ENCODE peak calls at places on chromosomes 11 and 22, in nine cellular contexts. X, I, B, A, E, U, R, Z and W are unnamed samples.

GRCh38 chr11:1670928-1671371 is 26.0 kb upstream of the KRTAP5-6 start:
- DNase-seq in X (no peak), I (peak), B (no peak), A (no peak), E (no peak), U (no peak), R (no peak), Z (no peak), W (no peak)

GRCh38 chr11:25319068-25319467 is 822.2 kb downstream of the LUZP2 start:
- DNase-seq in X (no peak), I (no peak), B (no peak), A (no peak), E (no peak), U (no peak), R (no peak), Z (no peak), W (no peak)

GRCh38 chr22:17672417-17672991 is 33.9 kb downstream of the BCL2L13 start:
- DNase-seq in X (no peak), I (no peak), B (no peak), A (no peak), E (no peak), U (no peak), R (no peak), Z (no peak), W (no peak)

GRCh38 chr22:32364210-32364609 is 6.5 kb downstream of the RFPL3 start:
- DNase-seq in X (no peak), I (no peak), B (no peak), A (no peak), E (no peak), U (no peak), R (no peak), Z (no peak), W (no peak)

GRCh38 chr11:70210051-70210501 is 7.0 kb downstream of the FADD start:
- DNase-seq in X (peak), I (no peak), B (no peak), A (no peak), E (no peak), U (no peak), R (no peak), Z (no peak), W (no peak)

GRCh38 chr11:84419576-84419975 is 1133.4 kb upstream of the CCDC90B start:
- DNase-seq in X (no peak), I (no peak), B (no peak), A (no peak), E (no peak), U (no peak), R (no peak), Z (no peak), W (no peak)

GRCh38 chr11:35593143-35593542 is 25.1 kb upstream of the FJX1 start:
- DNase-seq in X (no peak), I (no peak), B (no peak), A (no peak), E (no peak), U (no peak), R (no peak), Z (no peak), W (peak)

GRCh38 chr22:41364955-41365354 is 16.8 kb upstream of the TEF start:
- DNase-seq in X (no peak), I (no peak), B (no peak), A (no peak), E (no peak), U (no peak), R (no peak), Z (peak), W (no peak)

GRCh38 chr11:115005663-115006062 is 327.3 kb downstream of the NXPE2 start:
- DNase-seq in X (no peak), I (no peak), B (no peak), A (no peak), E (no peak), U (no peak), R (no peak), Z (no peak), W (no peak)

GRCh38 chr11:3195251-3196160 is 23.1 kb downstream of the MRGPRG start:
- DNase-seq in X (peak), I (peak), B (no peak), A (peak), E (no peak), U (no peak), R (peak), Z (no peak), W (no peak)

GRCh38 chr11:62449451-62449851 is 30.6 kb downstream of the SCGB1A1 start:
- DNase-seq in X (no peak), I (no peak), B (peak), A (no peak), E (peak), U (peak), R (no peak), Z (peak), W (peak)

GRCh38 chr22:24867327-24868022 is 61.5 kb downstream of the SGSM1 start:
- DNase-seq in X (no peak), I (no peak), B (no peak), A (no peak), E (no peak), U (no peak), R (no peak), Z (no peak), W (no peak)

GRCh38 chr22:48993655-48994054 is 834.0 kb downstream of the BRD1 start:
- DNase-seq in X (no peak), I (no peak), B (no peak), A (no peak), E (no peak), U (no peak), R (no peak), Z (no peak), W (no peak)

GRCh38 chr22:48338793-48339705 is 1488.6 kb downstream of the BRD1 start:
- DNase-seq in X (peak), I (peak), B (no peak), A (no peak), E (no peak), U (no peak), R (no peak), Z (no peak), W (no peak)

GRCh38 chr11:69129647-69130046 is 26.1 kb upstream of the SMIM38 start:
- DNase-seq in X (peak), I (peak), B (no peak), A (no peak), E (no peak), U (no peak), R (no peak), Z (no peak), W (no peak)

GRCh38 chr22:44859641-44860040 is 107.3 kb downstream of the ARHGAP8 start:
- DNase-seq in X (no peak), I (peak), B (no peak), A (no peak), E (no peak), U (no peak), R (no peak), Z (no peak), W (no peak)

GRCh38 chr11:30143098-30143705 is 87.6 kb upstream of the FSHB start:
- DNase-seq in X (no peak), I (no peak), B (no peak), A (peak), E (peak), U (no peak), R (peak), Z (no peak), W (no peak)

GRCh38 chr11:129425214-129425613 is 49.6 kb downstream of the BARX2 start:
- DNase-seq in X (no peak), I (no peak), B (no peak), A (no peak), E (no peak), U (no peak), R (no peak), Z (no peak), W (no peak)

GRCh38 chr11:94305146-94305545 is 766 bp downstream of the IZUMO1R start:
- DNase-seq in X (no peak), I (no peak), B (no peak), A (no peak), E (no peak), U (no peak), R (no peak), Z (no peak), W (no peak)

GRCh38 chr11:40292636-40293585 is 1166.5 kb downstream of the LRRC4C start:
- DNase-seq in X (no peak), I (no peak), B (no peak), A (no peak), E (peak), U (no peak), R (no peak), Z (no peak), W (no peak)

GRCh38 chr11:2524446-2525165 is 79.8 kb downstream of the KCNQ1 start:
- DNase-seq in X (peak), I (peak), B (no peak), A (no peak), E (no peak), U (no peak), R (no peak), Z (peak), W (no peak)

GRCh38 chr11:60957188-60957587 is 5.2 kb upstream of the SLC15A3 start:
- DNase-seq in X (no peak), I (no peak), B (no peak), A (no peak), E (no peak), U (no peak), R (no peak), Z (no peak), W (no peak)

GRCh38 chr22:45731798-45732495 is 60.3 kb downstream of the ATXN10 start:
- DNase-seq in X (no peak), I (no peak), B (no peak), A (peak), E (peak), U (no peak), R (no peak), Z (no peak), W (no peak)

GRCh38 chr22:25334091-25334490 is 114.7 kb downstream of the CRYBB2 start:
- DNase-seq in X (no peak), I (peak), B (peak), A (peak), E (no peak), U (peak), R (peak), Z (peak), W (no peak)

GRCh38 chr22:36331306-36331911 is 56.4 kb downstream of the MYH9 start:
- DNase-seq in X (peak), I (no peak), B (peak), A (peak), E (peak), U (peak), R (peak), Z (peak), W (no peak)

GRCh38 chr11:82080160-82080559 is 653.5 kb downstream of the FAM181B start:
- DNase-seq in X (no peak), I (no peak), B (no peak), A (no peak), E (no peak), U (no peak), R (no peak), Z (no peak), W (no peak)

GRCh38 chr11:118841469-118842222 is 42.0 kb upstream of the CXCR5 start:
- DNase-seq in X (no peak), I (no peak), B (no peak), A (no peak), E (no peak), U (no peak), R (no peak), Z (no peak), W (no peak)

GRCh38 chr11:60193687-60194433 is 11.0 kb upstream of the MS4A6A start:
- DNase-seq in X (no peak), I (no peak), B (no peak), A (peak), E (peak), U (no peak), R (peak), Z (peak), W (peak)

GRCh38 chr11:127070808-127071207 is 70.2 kb upstream of the KIRREL3 start:
- DNase-seq in X (no peak), I (no peak), B (no peak), A (no peak), E (no peak), U (no peak), R (no peak), Z (no peak), W (no peak)

GRCh38 chr11:2107521-2107920 is 31.7 kb downstream of the IGF2 start:
- DNase-seq in X (peak), I (no peak), B (no peak), A (no peak), E (no peak), U (no peak), R (no peak), Z (no peak), W (no peak)

GRCh38 chr22:43561421-43562178 is 149.8 kb downstream of the MPPED1 start:
- DNase-seq in X (no peak), I (no peak), B (no peak), A (no peak), E (no peak), U (no peak), R (no peak), Z (no peak), W (no peak)

GRCh38 chr22:26672060-26672471 is 14.7 kb downstream of the MIAT start:
- DNase-seq in X (peak), I (no peak), B (no peak), A (no peak), E (no peak), U (no peak), R (no peak), Z (no peak), W (no peak)

GRCh38 chr11:83715927-83716525 is 429.9 kb upstream of the CCDC90B start:
- DNase-seq in X (no peak), I (no peak), B (no peak), A (no peak), E (no peak), U (no peak), R (no peak), Z (no peak), W (no peak)

GRCh38 chr11:130886704-130887103 is 29.6 kb downstream of the SNX19 start:
- DNase-seq in X (no peak), I (no peak), B (no peak), A (no peak), E (no peak), U (no peak), R (no peak), Z (no peak), W (no peak)

GRCh38 chr11:2097356-2097997 is 41.7 kb downstream of the IGF2 start:
- DNase-seq in X (peak), I (peak), B (peak), A (peak), E (no peak), U (peak), R (no peak), Z (peak), W (no peak)

GRCh38 chr11:11584446-11584810 is 37.4 kb downstream of the GALNT18 start:
- DNase-seq in X (no peak), I (no peak), B (no peak), A (no peak), E (peak), U (no peak), R (peak), Z (no peak), W (peak)

GRCh38 chr11:74583024-74583624 is 9.3 kb upstream of the POLD3 start:
- DNase-seq in X (no peak), I (no peak), B (no peak), A (no peak), E (no peak), U (no peak), R (no peak), Z (no peak), W (no peak)

GRCh38 chr11:74579577-74580270 is 12.7 kb upstream of the POLD3 start:
- DNase-seq in X (no peak), I (no peak), B (no peak), A (no peak), E (no peak), U (no peak), R (no peak), Z (no peak), W (no peak)

GRCh38 chr11:74577624-74578396 is 14.6 kb upstream of the POLD3 start:
- DNase-seq in X (no peak), I (no peak), B (no peak), A (no peak), E (no peak), U (no peak), R (no peak), Z (no peak), W (no peak)

GRCh38 chr11:74581954-74582547 is 10.3 kb upstream of the POLD3 start:
- DNase-seq in X (no peak), I (peak), B (no peak), A (no peak), E (no peak), U (no peak), R (no peak), Z (no peak), W (no peak)
- TF ChIP-seq POLR2A in X (no peak), I (no peak), B (no peak), A (no peak), E (no peak), U (no peak), R (no peak), Z (no peak), W (no peak)

DNA sequence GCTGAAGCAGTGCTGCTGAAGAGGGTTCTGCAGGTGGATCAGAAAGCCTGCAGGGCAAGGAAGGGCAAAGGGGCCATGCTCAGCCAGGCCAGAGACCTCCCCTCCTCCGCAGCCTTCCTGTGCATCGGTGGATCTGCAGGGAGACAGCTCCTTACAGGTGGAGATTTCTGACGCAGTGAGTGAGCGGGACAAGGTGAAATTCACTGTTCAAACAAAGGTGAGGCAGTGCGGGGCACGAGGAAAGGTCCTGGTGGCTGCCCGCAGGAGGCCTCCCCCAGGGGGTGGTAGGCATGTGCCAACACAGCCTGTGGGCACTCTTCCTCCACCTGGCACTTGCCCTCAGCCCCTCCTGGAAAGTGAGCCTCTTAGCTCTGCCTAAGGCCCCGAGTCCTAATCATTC is 8.6 kb downstream of the CFL1 start:
- DNase-seq in X (no peak), I (no peak), B (no peak), A (no peak), E (no peak), U (no peak), R (no peak), Z (no peak), W (no peak)
- TF ChIP-seq POLR2A in X (no peak), I (no peak), B (no peak), A (no peak), E (no peak), U (no peak), R (no peak), Z (no peak), W (no peak)

DNA sequence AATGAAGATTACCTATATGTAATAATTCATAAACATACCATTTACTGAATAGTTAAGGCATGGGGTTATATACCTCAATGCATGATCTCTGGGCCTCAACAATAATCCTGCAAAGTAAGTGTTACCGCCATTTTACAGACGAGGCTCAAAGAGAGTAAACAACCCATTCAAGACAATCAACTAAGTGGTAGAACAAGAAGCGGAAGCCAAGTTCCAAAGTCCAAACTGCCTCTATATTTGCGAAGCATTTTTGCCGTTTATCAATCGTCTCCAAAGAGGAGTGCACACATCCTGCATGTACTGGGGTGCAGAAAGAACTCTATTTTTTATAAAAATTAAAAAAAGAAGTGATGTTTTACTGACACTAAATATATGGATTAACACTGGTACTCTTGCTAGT is 27.5 kb upstream of the P4HA3 start:
- DNase-seq in X (no peak), I (no peak), B (no peak), A (no peak), E (no peak), U (no peak), R (no peak), Z (peak), W (no peak)
- TF ChIP-seq POLR2A in X (no peak), I (no peak), B (no peak), A (no peak), E (no peak), U (no peak), R (no peak), Z (no peak), W (no peak)

GRCh38 chr22:50582562-50583293 is at the start of gene CHKB:
- DNase-seq in X (peak), I (peak), B (peak), A (peak), E (peak), U (peak), R (peak), Z (peak), W (peak)

GRCh38 chr22:50585238-50585637 is 2.6 kb upstream of the CHKB start:
- DNase-seq in X (peak), I (no peak), B (no peak), A (no peak), E (no peak), U (no peak), R (no peak), Z (no peak), W (no peak)

GRCh38 chr22:50584106-50585096 is 1.8 kb upstream of the CHKB start:
- DNase-seq in X (peak), I (no peak), B (peak), A (no peak), E (no peak), U (no peak), R (no peak), Z (no peak), W (no peak)

GRCh38 chr22:50581950-50582561 is 593 bp downstream of the CHKB start:
- DNase-seq in X (no peak), I (no peak), B (no peak), A (peak), E (no peak), U (no peak), R (no peak), Z (no peak), W (no peak)

GRCh38 chr22:50583294-50583865 is 731 bp upstream of the CHKB start:
- DNase-seq in X (peak), I (no peak), B (peak), A (no peak), E (no peak), U (no peak), R (no peak), Z (no peak), W (no peak)
- TF ChIP-seq POLR2A in X (no peak), I (no peak), B (no peak), A (no peak), E (no peak), U (no peak), R (no peak), Z (no peak), W (no peak)

DNA sequence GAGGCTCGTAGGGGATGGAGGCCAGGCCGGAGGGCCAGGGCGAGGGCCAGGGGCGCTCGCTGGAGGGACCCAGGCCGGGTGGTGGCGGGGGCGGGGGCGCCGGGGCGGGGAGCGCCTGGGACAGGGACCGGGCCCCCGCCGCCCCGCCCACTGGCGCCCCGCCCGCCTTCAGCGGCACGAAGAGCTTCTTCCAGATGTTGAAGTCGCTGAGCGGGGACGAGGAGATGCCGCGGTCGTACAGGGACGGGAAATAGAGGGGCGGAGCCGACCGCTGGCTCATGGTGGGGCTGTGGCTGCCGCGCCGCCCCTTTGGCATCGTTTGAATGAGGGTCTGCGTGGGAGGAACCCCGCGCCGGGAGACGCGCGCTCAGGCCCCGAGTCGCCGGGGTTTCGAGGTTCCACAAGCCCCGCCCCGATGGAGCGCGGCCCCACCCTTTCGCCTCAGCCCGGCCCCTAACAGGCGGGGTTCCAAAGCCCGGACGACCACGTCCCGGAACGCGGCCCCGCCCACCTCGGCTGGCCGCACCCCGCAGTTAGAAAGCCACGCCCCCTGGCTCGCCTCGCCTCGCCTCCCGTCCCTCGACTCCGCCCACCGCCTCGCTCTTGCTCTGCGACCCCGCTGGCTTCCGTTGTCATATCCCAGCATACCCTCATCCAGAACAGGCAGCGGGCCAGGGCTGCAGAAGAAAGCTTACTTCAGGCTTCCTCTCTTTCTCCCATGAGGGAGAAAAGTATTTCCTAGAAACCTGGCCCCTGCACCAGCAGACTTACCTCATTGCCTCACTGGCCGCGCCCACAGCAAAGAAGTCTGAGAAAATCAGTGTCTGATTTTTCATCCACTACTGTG is at the start of gene C11orf91:
- DNase-seq in X (peak), I (peak), B (peak), A (peak), E (peak), U (peak), R (peak), Z (peak), W (peak)
- TF ChIP-seq POLR2A in X (no peak), I (no peak), B (peak), A (peak), E (peak), U (peak), R (no peak), Z (no peak), W (peak)